ENCODE peak calls at places on chromosome 14, in five cellular contexts. T is astrocyte, Q is upper lobe of right lung, L is heart right ventricle, O is esophagus squamous epithelium. V is an unnamed sample. For H3K4me1, the result is how much of the 10 kb centered on the place peaks cover.

GRCh38 chr14:58272589-58273372 is 25.6 kb upstream of the ARID4A start:
- DNase-seq in T (peak), Q (no peak), L (peak), O (no peak), V (no peak)

GRCh38 chr14:63986789-63987533 is 134.2 kb downstream of the SYNE2 start:
- DNase-seq in T (peak), Q (no peak), L (no peak), O (no peak), V (no peak)

GRCh38 chr14:73567951-73568885 is 795 bp upstream of the ACOT2 start:
- DNase-seq in T (peak), Q (no peak), L (no peak), O (no peak), V (no peak)

GRCh38 chr14:55450987-55451386 is 10.6 kb upstream of the TBPL2 start:
- DNase-seq in T (no peak), Q (no peak), L (no peak), O (no peak), V (no peak)

GRCh38 chr14:87332001-87332400 is 661.0 kb downstream of the GALC start:
- DNase-seq in T (peak), Q (no peak), L (no peak), O (no peak), V (no peak)

GRCh38 chr14:50351016-50351415 is 38.9 kb downstream of the DMAC2L start:
- DNase-seq in T (peak), Q (no peak), L (no peak), O (no peak), V (no peak)

GRCh38 chr14:33686218-33686617 is 264.7 kb downstream of the EGLN3 start:
- DNase-seq in T (peak), Q (no peak), L (no peak), O (no peak), V (no peak)

GRCh38 chr14:20751963-20752562 is 6.4 kb downstream of the EDDM3A start:
- DNase-seq in T (no peak), Q (no peak), L (no peak), O (no peak), V (no peak)

GRCh38 chr14:54478621-54479215 is 10.1 kb downstream of the GMFB start:
- DNase-seq in T (no peak), Q (no peak), L (no peak), O (no peak), V (no peak)

GRCh38 chr14:83463500-83464098 is 1929.9 kb upstream of the SEL1L start:
- DNase-seq in T (no peak), Q (no peak), L (peak), O (no peak), V (no peak)

GRCh38 chr14:99157246-99157645 is 114.8 kb downstream of the BCL11B start:
- DNase-seq in T (no peak), Q (no peak), L (no peak), O (no peak), V (no peak)

GRCh38 chr14:94536836-94537235 is 24.4 kb upstream of the SERPINA4 start:
- DNase-seq in T (no peak), Q (no peak), L (no peak), O (no peak), V (no peak)

GRCh38 chr14:103519043-103519836 is 3.4 kb downstream of the CKB start:
- DNase-seq in T (no peak), Q (peak), L (no peak), O (no peak), V (no peak)

DNA sequence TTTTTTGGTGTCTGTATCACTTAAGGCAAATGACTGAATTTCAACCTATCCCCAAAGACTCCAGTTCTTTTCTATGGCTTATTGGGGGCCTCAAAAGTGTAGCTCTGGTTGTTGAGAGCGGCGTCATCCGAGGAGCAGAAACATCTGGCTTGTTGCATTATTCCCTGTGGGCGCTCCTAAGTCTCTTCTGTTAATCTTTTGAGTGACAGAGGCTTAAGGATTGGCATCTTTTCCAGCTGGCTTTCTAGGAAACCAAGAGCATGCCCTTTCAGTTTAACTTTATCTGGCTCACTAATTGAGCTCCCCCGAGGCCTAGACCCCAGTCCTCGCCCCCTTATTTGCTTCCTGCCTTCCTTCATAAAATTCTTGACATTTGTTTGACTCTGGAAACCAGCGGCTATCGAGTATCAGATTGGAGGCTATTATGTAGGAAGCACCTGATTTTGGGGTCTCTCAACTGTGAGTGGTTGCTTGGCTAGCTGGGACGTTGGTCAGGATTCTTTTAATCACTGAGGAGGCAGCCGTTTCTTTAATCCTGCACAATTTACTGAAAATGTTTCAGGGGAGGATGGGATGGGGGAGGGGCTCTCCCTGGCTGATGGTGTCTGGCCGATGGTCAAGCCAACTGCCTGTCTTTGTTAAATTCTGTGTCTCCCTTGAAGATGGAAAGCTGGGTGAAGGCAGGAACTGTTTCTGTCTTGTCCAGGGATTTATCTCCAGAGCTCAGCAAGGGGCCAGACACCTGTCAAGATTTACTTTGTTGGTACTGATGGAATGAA is 3.1 kb downstream of the SMOC1 start:
- DNase-seq in T (no peak), Q (no peak), L (no peak), O (no peak), V (no peak)
- H3K4me1 ChIP-seq in T (under half), Q (under half), L (under half), O (under half), V (under half)

DNA sequence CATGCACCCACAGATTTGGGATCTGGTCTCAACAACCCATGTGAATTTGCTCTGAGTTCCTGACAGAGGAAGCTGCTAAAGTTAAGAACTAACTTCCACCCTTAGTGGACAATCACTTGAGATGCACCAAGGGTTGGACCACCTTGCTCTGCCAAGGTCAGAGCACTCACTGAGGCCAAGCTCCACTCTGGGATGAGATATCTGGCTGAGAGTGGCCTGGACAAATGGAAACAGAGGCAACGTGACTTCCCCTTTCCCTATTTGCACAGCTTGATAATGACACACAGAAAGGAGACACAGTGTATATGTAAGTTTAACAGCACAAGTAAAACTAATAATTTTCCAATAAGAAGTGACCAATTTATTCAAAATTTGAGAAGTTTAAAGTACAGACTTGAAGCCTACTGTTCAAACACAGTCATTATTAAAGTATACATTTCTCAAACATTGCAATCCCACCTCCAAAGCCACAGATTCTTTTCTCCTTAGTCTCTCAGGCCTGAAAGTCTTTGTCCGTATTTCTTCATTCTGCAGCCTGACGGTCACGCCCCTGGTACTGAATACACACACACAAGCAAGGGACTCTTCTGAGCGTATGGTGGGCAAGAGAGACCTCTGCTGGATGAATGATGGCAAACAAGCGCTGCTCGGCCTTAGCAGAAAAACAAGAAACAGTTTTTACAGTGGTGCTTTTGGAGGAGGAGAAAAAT is 28.6 kb downstream of the TMEM30B start:
- DNase-seq in T (peak), Q (no peak), L (peak), O (peak), V (peak)
- TF ChIP-seq CTCF in T (peak), Q (peak), L (peak), O (peak), V (peak)

DNA sequence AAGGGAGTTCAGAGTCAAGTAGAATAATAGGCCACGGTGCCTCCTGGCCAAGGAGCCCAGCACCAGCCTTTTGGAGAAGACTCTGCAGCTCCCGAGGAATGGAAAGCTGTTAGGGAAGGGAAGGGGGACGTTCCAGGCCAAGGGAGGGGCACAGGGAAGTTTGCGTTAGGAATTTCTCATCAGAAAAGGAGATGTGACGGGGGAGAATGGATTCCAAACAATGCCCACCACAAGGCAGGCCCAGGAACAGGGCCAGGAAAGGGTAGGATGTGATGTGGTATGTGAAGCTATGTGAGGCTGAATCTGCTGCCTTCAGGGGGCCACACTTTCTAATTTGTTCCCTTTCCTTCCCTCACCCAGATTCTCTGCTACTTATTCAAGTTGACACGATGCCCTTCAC is 46.0 kb downstream of the DGLUCY start:
- DNase-seq in T (peak), Q (no peak), L (no peak), O (no peak), V (no peak)
- H3K4me1 ChIP-seq in T (under half), Q (under half), L (under half), O (under half), V (under half)

DNA sequence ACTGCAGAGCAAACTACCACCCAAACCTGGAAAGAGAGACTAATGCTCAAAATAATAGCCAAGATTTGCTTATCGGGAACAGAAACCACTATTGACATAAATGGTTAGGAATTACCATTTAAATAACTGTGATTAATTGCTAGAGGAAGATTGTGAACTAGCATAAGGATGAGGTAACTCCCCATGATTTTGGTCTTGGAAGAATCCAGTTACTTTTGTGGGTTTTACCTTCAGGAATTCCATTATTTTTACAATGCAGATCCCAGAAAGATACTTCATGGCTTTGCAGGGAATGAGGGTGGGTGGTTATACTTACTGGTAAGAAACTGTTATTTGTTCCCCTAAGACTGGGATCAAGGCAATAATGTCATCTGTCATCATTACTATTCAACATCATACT is 652.9 kb upstream of the FLRT2 start:
- DNase-seq in T (peak), Q (no peak), L (no peak), O (no peak), V (no peak)
- TF ChIP-seq CTCF in T (no peak), Q (no peak), L (no peak), O (no peak), V (no peak)

GRCh38 chr14:80981673-80982072 is 26.3 kb downstream of the TSHR start:
- DNase-seq in T (no peak), Q (no peak), L (no peak), O (no peak), V (no peak)

GRCh38 chr14:80977103-80977728 is 21.8 kb downstream of the TSHR start:
- DNase-seq in T (no peak), Q (no peak), L (no peak), O (no peak), V (no peak)

GRCh38 chr14:80981156-80981555 is 25.7 kb downstream of the TSHR start:
- DNase-seq in T (no peak), Q (no peak), L (no peak), O (no peak), V (no peak)

GRCh38 chr14:80979951-80980350 is 24.5 kb downstream of the TSHR start:
- DNase-seq in T (no peak), Q (no peak), L (no peak), O (no peak), V (no peak)

GRCh38 chr14:80978403-80978802 is 23.0 kb downstream of the TSHR start:
- DNase-seq in T (no peak), Q (no peak), L (no peak), O (no peak), V (no peak)
- H3K4me1 ChIP-seq in T (under half), Q (under half), L (under half), O (under half), V (under half)

DNA sequence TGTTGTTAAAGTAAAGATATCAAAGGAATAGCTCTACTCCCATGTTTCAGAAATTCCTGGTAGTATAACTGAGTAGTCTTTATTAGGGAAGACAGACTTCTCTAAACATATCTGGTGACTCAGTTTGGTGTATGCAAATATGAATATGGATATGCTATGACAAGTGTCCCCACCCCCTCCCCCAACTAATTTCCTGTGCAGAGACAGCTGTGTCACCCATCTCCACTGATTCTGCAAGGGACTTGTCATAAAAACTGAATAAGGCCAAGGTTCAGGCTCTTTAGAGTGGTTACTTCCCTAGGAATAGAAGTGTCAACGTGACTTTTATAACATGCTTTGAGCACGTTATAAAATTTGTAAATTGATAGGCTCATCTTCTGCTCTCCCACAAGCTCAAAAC is 429.1 kb downstream of the DAD1 start:
- DNase-seq in T (no peak), Q (no peak), L (no peak), O (no peak), V (no peak)
- TF ChIP-seq CTCF in T (no peak), Q (no peak), L (no peak), O (no peak), V (no peak)

DNA sequence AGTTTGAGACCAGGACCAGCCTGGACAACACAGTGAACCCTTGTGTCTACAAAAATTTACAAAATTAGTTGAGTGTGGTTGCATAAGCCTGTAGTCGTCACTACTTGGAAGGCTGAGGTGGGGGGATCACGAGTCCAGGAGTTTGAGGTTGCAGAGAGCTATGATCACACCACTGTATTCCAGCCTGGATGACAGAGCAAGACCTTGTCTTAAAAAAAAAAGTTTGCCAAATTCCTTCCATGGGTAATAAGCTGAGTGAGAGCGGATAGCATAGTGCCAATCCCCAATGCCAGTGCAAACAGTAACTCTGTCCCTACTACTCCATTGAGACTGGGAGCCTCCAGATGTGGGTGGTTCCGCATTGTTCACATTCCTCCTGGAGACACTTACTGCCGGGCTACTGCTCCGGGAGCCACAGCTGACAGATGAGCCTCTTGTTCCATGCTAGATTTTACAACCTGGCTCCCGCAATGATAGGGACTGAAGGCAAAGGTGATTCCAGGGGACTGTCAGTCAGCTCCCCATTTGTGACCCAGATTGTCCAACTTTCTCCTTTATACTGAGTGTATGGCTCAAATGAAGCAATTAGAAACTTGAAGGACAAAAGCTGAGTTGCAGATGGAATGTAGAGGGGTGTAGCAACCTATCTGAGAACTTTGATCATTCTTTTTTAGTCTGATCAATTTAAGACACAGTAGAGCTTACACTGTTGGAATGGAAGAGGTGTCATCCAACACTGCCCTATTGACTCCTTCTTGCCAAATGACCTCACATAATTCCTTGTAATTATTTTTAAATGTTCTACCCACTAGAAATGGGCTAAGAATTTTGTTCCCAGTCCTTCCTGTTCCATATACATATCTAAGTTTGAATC is 13.4 kb upstream of the FRMD6 start:
- DNase-seq in T (peak), Q (no peak), L (no peak), O (no peak), V (no peak)
- H3K4me1 ChIP-seq in T (under half), Q (under half), L (under half), O (under half), V (under half)

GRCh38 chr14:22843123-22843925 is 6.9 kb downstream of the MMP14 start:
- DNase-seq in T (no peak), Q (no peak), L (no peak), O (no peak), V (no peak)

GRCh38 chr14:22842211-22843122 is 6.1 kb downstream of the MMP14 start:
- DNase-seq in T (no peak), Q (no peak), L (no peak), O (no peak), V (no peak)

GRCh38 chr14:22845821-22846625 is 9.6 kb downstream of the MMP14 start:
- DNase-seq in T (no peak), Q (peak), L (no peak), O (no peak), V (no peak)

GRCh38 chr14:22845103-22845394 is 8.7 kb downstream of the MMP14 start:
- DNase-seq in T (no peak), Q (no peak), L (no peak), O (no peak), V (no peak)

GRCh38 chr14:22844221-22845102 is 8.1 kb downstream of the MMP14 start:
- DNase-seq in T (no peak), Q (no peak), L (no peak), O (no peak), V (no peak)
- TF ChIP-seq CTCF in T (no peak), Q (no peak), L (no peak), O (no peak), V (no peak)

DNA sequence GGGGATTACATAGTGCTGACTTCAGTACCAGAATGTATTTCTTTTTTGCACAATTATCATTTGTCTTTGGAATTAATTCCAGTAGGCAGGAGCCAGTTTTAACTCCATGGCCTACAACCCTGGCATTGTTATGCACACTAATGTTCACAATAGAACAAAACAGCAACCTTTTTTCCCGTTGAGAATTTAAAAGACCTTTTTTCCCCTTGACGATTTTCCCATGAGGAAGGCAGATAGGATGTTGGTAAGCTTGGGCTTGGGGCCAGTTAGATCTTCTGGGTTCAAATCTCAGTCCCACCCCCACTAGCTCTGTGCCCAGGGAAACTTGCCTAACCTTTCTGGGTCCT is 13.7 kb downstream of the AKAP6 start:
- DNase-seq in T (no peak), Q (no peak), L (no peak), O (no peak), V (no peak)
- H3K4me1 ChIP-seq in T (under half), Q (under half), L (under half), O (under half), V (under half)

V was measured in right atrium auricular region.